ENCODE peak calls at places on chromosome 21, in five cellular contexts. One of them, this sample, is unnamed.

GRCh38 chr21:26847951-26848350 is 2.7 kb upstream of the ADAMTS1 start:
- DNase-seq in GM12878: no peak
- DNase-seq in K562: no peak
- DNase-seq in H1: no peak
- DNase-seq in HepG2: no peak
- DNase-seq in this sample: no peak

GRCh38 chr21:43846430-43846829 is 18.6 kb upstream of the AGPAT3 start:
- DNase-seq in GM12878: no peak
- DNase-seq in K562: no peak
- DNase-seq in H1: no peak
- DNase-seq in HepG2: no peak
- DNase-seq in this sample: no peak

GRCh38 chr21:32921632-32922230 is 104.0 kb upstream of the OLIG2 start:
- DNase-seq in GM12878: no peak
- DNase-seq in K562: peak; percentile 67
- DNase-seq in H1: peak; percentile 23
- DNase-seq in HepG2: no peak
- DNase-seq in this sample: peak; percentile 12

GRCh38 chr21:14850394-14850793 is 214.4 kb downstream of the NRIP1 start:
- DNase-seq in GM12878: no peak
- DNase-seq in K562: no peak
- DNase-seq in H1: no peak
- DNase-seq in HepG2: no peak
- DNase-seq in this sample: no peak

GRCh38 chr21:43343992-43344886 is 82.7 kb downstream of the SIK1 start:
- DNase-seq in GM12878: no peak
- DNase-seq in K562: no peak
- DNase-seq in H1: no peak
- DNase-seq in HepG2: no peak
- DNase-seq in this sample: peak; percentile 31

GRCh38 chr21:26874347-26874746 is 29.1 kb upstream of the ADAMTS1 start:
- DNase-seq in GM12878: no peak
- DNase-seq in K562: no peak
- DNase-seq in H1: no peak
- DNase-seq in HepG2: no peak
- DNase-seq in this sample: no peak

GRCh38 chr21:26212220-26212619 is 41.6 kb upstream of the APP start:
- DNase-seq in GM12878: no peak
- DNase-seq in K562: no peak
- DNase-seq in H1: peak; percentile 13
- DNase-seq in HepG2: no peak
- DNase-seq in this sample: no peak

GRCh38 chr21:32484706-32485380 is 72.3 kb downstream of the EVA1C start:
- DNase-seq in GM12878: no peak
- DNase-seq in K562: no peak
- DNase-seq in H1: no peak
- DNase-seq in HepG2: no peak
- DNase-seq in this sample: no peak

GRCh38 chr21:45370575-45370974 is 34.4 kb upstream of the COL18A1 start:
- DNase-seq in GM12878: no peak
- DNase-seq in K562: no peak
- DNase-seq in H1: no peak
- DNase-seq in HepG2: no peak
- DNase-seq in this sample: no peak

GRCh38 chr21:44712203-44713028 is 1.0 kb upstream of the TSPEAR start:
- DNase-seq in GM12878: no peak
- DNase-seq in K562: no peak
- DNase-seq in H1: no peak
- DNase-seq in HepG2: no peak
- DNase-seq in this sample: no peak

GRCh38 chr21:15058718-15059316 is 6.0 kb downstream of the NRIP1 start:
- DNase-seq in GM12878: no peak
- DNase-seq in K562: peak; percentile 25
- DNase-seq in H1: no peak
- DNase-seq in HepG2: no peak
- DNase-seq in this sample: peak; percentile 5

GRCh38 chr21:31780944-31781343 is 49.0 kb upstream of the SCAF4 start:
- DNase-seq in GM12878: no peak
- DNase-seq in K562: no peak
- DNase-seq in H1: no peak
- DNase-seq in HepG2: peak; percentile 20
- DNase-seq in this sample: peak; percentile 10

GRCh38 chr21:39625211-39625895 is 12.6 kb downstream of the B3GALT5 start:
- DNase-seq in GM12878: no peak
- DNase-seq in K562: no peak
- DNase-seq in H1: no peak
- DNase-seq in HepG2: no peak
- DNase-seq in this sample: no peak

GRCh38 chr21:45639206-45640000 is 4.1 kb upstream of the PCBP3 start:
- DNase-seq in GM12878: no peak
- DNase-seq in K562: no peak
- DNase-seq in H1: no peak
- DNase-seq in HepG2: no peak
- DNase-seq in this sample: no peak

GRCh38 chr21:31714741-31715365 is 17.1 kb downstream of the SCAF4 start:
- DNase-seq in GM12878: no peak
- DNase-seq in K562: no peak
- DNase-seq in H1: no peak
- DNase-seq in HepG2: no peak
- DNase-seq in this sample: no peak

GRCh38 chr21:45306832-45307571 is 19.3 kb upstream of the POFUT2 start:
- DNase-seq in GM12878: no peak
- DNase-seq in K562: peak; percentile 75
- DNase-seq in H1: no peak
- DNase-seq in HepG2: peak; percentile 75
- DNase-seq in this sample: no peak

GRCh38 chr21:46559291-46559983 is 45.4 kb downstream of the S100B start:
- DNase-seq in GM12878: peak; percentile 34
- DNase-seq in K562: peak; percentile 11
- DNase-seq in H1: no peak
- DNase-seq in HepG2: peak; percentile 41
- DNase-seq in this sample: no peak

GRCh38 chr21:45293726-45294401 is 6.2 kb upstream of the POFUT2 start:
- DNase-seq in GM12878: no peak
- DNase-seq in K562: no peak
- DNase-seq in H1: no peak
- DNase-seq in HepG2: no peak
- DNase-seq in this sample: no peak

GRCh38 chr21:27743971-27744564 is 777.2 kb upstream of the ADAMTS5 start:
- DNase-seq in GM12878: no peak
- DNase-seq in K562: no peak
- DNase-seq in H1: no peak
- DNase-seq in HepG2: no peak
- DNase-seq in this sample: no peak

GRCh38 chr21:43752758-43753438 is 23.2 kb downstream of the CSTB start:
- DNase-seq in GM12878: no peak
- DNase-seq in K562: no peak
- DNase-seq in H1: no peak
- DNase-seq in HepG2: no peak
- DNase-seq in this sample: no peak

GRCh38 chr21:36061445-36061844 is 1.1 kb upstream of the SETD4 start:
- DNase-seq in GM12878: no peak
- DNase-seq in K562: no peak
- DNase-seq in H1: no peak
- DNase-seq in HepG2: no peak
- DNase-seq in this sample: no peak

GRCh38 chr21:36059823-36060158 is 535 bp downstream of the SETD4 start:
- DNase-seq in GM12878: no peak
- DNase-seq in K562: peak; percentile 64
- DNase-seq in H1: no peak
- DNase-seq in HepG2: no peak
- DNase-seq in this sample: no peak

GRCh38 chr21:36063375-36064084 is 3.2 kb upstream of the SETD4 start:
- DNase-seq in GM12878: no peak
- DNase-seq in K562: no peak
- DNase-seq in H1: no peak
- DNase-seq in HepG2: no peak
- DNase-seq in this sample: no peak

GRCh38 chr21:36064085-36064460 is 3.7 kb upstream of the SETD4 start:
- DNase-seq in GM12878: no peak
- DNase-seq in K562: no peak
- DNase-seq in H1: no peak
- DNase-seq in HepG2: no peak
- DNase-seq in this sample: no peak

DNA sequence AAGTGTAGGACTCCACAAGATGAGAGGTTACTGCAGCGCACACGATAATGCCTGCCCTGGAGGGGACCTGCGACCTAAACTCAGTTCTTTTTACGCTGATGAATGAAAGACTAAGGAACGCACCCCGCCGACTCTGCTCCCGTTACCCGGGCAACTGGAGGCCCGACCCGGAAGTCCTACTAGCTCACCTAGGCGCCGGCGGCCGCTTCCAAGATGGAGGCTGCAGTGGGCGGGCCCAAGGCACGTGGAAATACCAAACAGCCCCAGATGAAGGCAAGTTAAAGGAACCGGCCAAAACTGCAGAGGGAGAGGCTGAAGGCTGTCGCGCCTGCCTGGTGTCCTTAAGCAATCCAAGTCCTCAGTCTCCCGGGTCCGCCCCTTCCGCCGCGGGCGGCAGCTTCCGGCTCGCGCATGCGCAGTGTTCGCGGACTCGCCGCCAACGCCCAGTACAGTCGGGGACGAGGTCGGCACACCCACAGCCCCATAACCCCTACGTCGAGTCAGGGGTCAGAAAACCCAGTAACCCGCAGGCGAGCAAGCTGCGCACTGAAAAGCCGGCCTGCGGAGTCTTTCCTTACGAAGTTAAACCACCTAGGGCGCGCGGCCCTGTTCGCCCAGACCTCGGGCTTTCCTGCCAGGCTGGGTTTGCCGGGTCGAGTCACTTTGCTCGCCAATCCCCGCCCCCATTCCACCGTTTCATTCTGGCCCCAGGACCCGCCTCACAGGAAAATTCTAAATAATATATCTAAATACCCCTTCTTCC is at the start of gene SETD4:
- DNase-seq in GM12878: peak; percentile 73
- DNase-seq in K562: peak; percentile 99
- DNase-seq in H1: peak; percentile 75
- DNase-seq in HepG2: peak; percentile 85
- DNase-seq in this sample: peak; percentile 85
- TF ChIP-seq EP300 in GM12878: no peak
- TF ChIP-seq EP300 in K562: no peak
- TF ChIP-seq EP300 in H1: no peak
- TF ChIP-seq EP300 in HepG2: no peak
- TF ChIP-seq EP300 in this sample: no peak

GRCh38 chr21:18350216-18350615 is 53.4 kb downstream of the TMPRSS15 start:
- DNase-seq in GM12878: no peak
- DNase-seq in K562: no peak
- DNase-seq in H1: no peak
- DNase-seq in HepG2: no peak
- DNase-seq in this sample: no peak
- TF ChIP-seq HDAC2 in GM12878: no peak
- TF ChIP-seq HDAC2 in K562: no peak
- TF ChIP-seq HDAC2 in H1: no peak
- TF ChIP-seq HDAC2 in HepG2: no peak
- TF ChIP-seq HDAC2 in this sample: no peak

GRCh38 chr21:29315155-29315749 is 16.5 kb downstream of the BACH1 start:
- DNase-seq in GM12878: no peak
- DNase-seq in K562: no peak
- DNase-seq in H1: no peak
- DNase-seq in HepG2: no peak
- DNase-seq in this sample: no peak
- TF ChIP-seq RAD21 in GM12878: no peak
- TF ChIP-seq RAD21 in K562: no peak
- TF ChIP-seq RAD21 in H1: no peak
- TF ChIP-seq RAD21 in HepG2: no peak
- TF ChIP-seq RAD21 in this sample: no peak

GRCh38 chr21:34704119-34704518 is 35.3 kb downstream of the CLIC6 start:
- DNase-seq in GM12878: no peak
- DNase-seq in K562: no peak
- DNase-seq in H1: no peak
- DNase-seq in HepG2: no peak
- DNase-seq in this sample: no peak
- TF ChIP-seq EP300 in GM12878: no peak
- TF ChIP-seq EP300 in K562: no peak
- TF ChIP-seq EP300 in H1: no peak
- TF ChIP-seq EP300 in HepG2: no peak
- TF ChIP-seq EP300 in this sample: no peak

DNA sequence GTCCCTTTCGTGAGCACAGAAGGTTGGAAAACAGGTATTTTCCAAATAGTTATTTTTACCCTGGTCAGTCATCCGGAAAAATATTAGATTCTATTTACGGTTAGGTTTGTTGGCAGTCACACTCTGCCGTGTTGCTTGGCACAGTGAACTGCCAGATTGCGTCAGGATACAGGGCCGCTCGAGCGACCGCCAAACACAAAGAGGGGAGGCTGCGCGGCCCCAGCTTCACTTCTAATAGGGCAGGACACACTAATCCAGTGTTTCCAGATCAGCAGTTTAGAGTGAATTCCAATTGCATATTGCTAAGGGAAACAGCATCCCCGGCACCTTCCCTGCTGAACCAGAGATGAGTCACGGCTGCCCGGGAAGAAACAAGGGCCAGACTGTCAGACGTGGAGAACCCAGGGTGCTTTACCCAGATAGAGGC is 22.9 kb downstream of the UMODL1 start:
- DNase-seq in GM12878: no peak
- DNase-seq in K562: no peak
- DNase-seq in H1: no peak
- DNase-seq in HepG2: peak; percentile 11
- DNase-seq in this sample: no peak
- TF ChIP-seq HDAC2 in GM12878: no peak
- TF ChIP-seq HDAC2 in K562: no peak
- TF ChIP-seq HDAC2 in H1: no peak
- TF ChIP-seq HDAC2 in HepG2: no peak
- TF ChIP-seq HDAC2 in this sample: no peak

This sample was measured in A549.